ENCODE peak calls at places on chromosome 20, in ten cellular contexts. One of them, this sample, is unnamed.

GRCh38 chr20:18394363-18394762 is 72.5 kb downstream of the DZANK1 start:
- DNase-seq in uterus: no peak
- DNase-seq in T-helper 9 cell: no peak
- DNase-seq in NB4: no peak
- DNase-seq in Calu3: no peak
- DNase-seq in spleen: no peak
- DNase-seq in hypothalamus: no peak
- DNase-seq in NCI-H1417: no peak
- DNase-seq in T1000: no peak
- DNase-seq in HEK293T: no peak
- DNase-seq in this sample: no peak

GRCh38 chr20:12679456-12679855 is 329.3 kb upstream of the SPTLC3 start:
- DNase-seq in uterus: no peak
- DNase-seq in T-helper 9 cell: no peak
- DNase-seq in NB4: no peak
- DNase-seq in Calu3: no peak
- DNase-seq in spleen: no peak
- DNase-seq in hypothalamus: no peak
- DNase-seq in NCI-H1417: no peak
- DNase-seq in T1000: no peak
- DNase-seq in HEK293T: no peak
- DNase-seq in this sample: no peak

GRCh38 chr20:60785817-60786216 is 466.2 kb upstream of the CDH4 start:
- DNase-seq in uterus: no peak
- DNase-seq in T-helper 9 cell: no peak
- DNase-seq in NB4: no peak
- DNase-seq in Calu3: no peak
- DNase-seq in spleen: no peak
- DNase-seq in hypothalamus: no peak
- DNase-seq in NCI-H1417: no peak
- DNase-seq in T1000: no peak
- DNase-seq in HEK293T: no peak
- DNase-seq in this sample: no peak

GRCh38 chr20:49045440-49046086 is 549 bp upstream of the CSE1L start:
- DNase-seq in uterus: no peak
- DNase-seq in T-helper 9 cell: peak
- DNase-seq in NB4: peak
- DNase-seq in Calu3: no peak
- DNase-seq in spleen: peak
- DNase-seq in hypothalamus: no peak
- DNase-seq in NCI-H1417: no peak
- DNase-seq in T1000: no peak
- DNase-seq in HEK293T: no peak
- DNase-seq in this sample: no peak

GRCh38 chr20:48075591-48076174 is 290.4 kb upstream of the SULF2 start:
- DNase-seq in uterus: no peak
- DNase-seq in T-helper 9 cell: no peak
- DNase-seq in NB4: peak
- DNase-seq in Calu3: no peak
- DNase-seq in spleen: no peak
- DNase-seq in hypothalamus: no peak
- DNase-seq in NCI-H1417: no peak
- DNase-seq in T1000: no peak
- DNase-seq in HEK293T: no peak
- DNase-seq in this sample: no peak

GRCh38 chr20:52313335-52313963 is 121.9 kb upstream of the ZFP64 start:
- DNase-seq in uterus: no peak
- DNase-seq in T-helper 9 cell: no peak
- DNase-seq in NB4: no peak
- DNase-seq in Calu3: peak
- DNase-seq in spleen: no peak
- DNase-seq in hypothalamus: no peak
- DNase-seq in NCI-H1417: peak
- DNase-seq in T1000: no peak
- DNase-seq in HEK293T: peak
- DNase-seq in this sample: peak

GRCh38 chr20:43187476-43188233 is 2.1 kb downstream of the PTPRT start:
- DNase-seq in uterus: peak
- DNase-seq in T-helper 9 cell: peak
- DNase-seq in NB4: peak
- DNase-seq in Calu3: peak
- DNase-seq in spleen: peak
- DNase-seq in hypothalamus: peak
- DNase-seq in NCI-H1417: peak
- DNase-seq in T1000: peak
- DNase-seq in HEK293T: peak
- DNase-seq in this sample: peak

GRCh38 chr20:4516851-4517250 is 204.9 kb upstream of the PRND start:
- DNase-seq in uterus: no peak
- DNase-seq in T-helper 9 cell: no peak
- DNase-seq in NB4: no peak
- DNase-seq in Calu3: no peak
- DNase-seq in spleen: no peak
- DNase-seq in hypothalamus: no peak
- DNase-seq in NCI-H1417: no peak
- DNase-seq in T1000: no peak
- DNase-seq in HEK293T: no peak
- DNase-seq in this sample: no peak

GRCh38 chr20:41140226-41141133 is 3.1 kb downstream of the PLCG1 start:
- DNase-seq in uterus: no peak
- DNase-seq in T-helper 9 cell: no peak
- DNase-seq in NB4: no peak
- DNase-seq in Calu3: no peak
- DNase-seq in spleen: no peak
- DNase-seq in hypothalamus: no peak
- DNase-seq in NCI-H1417: no peak
- DNase-seq in T1000: no peak
- DNase-seq in HEK293T: no peak
- DNase-seq in this sample: no peak

GRCh38 chr20:25360631-25361286 is 29.9 kb downstream of the ABHD12 start:
- DNase-seq in uterus: no peak
- DNase-seq in T-helper 9 cell: no peak
- DNase-seq in NB4: peak
- DNase-seq in Calu3: no peak
- DNase-seq in spleen: no peak
- DNase-seq in hypothalamus: no peak
- DNase-seq in NCI-H1417: no peak
- DNase-seq in T1000: no peak
- DNase-seq in HEK293T: no peak
- DNase-seq in this sample: no peak

GRCh38 chr20:63895202-63895885 is 418 bp downstream of the DNAJC5 start:
- DNase-seq in uterus: no peak
- DNase-seq in T-helper 9 cell: no peak
- DNase-seq in NB4: no peak
- DNase-seq in Calu3: no peak
- DNase-seq in spleen: peak
- DNase-seq in hypothalamus: no peak
- DNase-seq in NCI-H1417: peak
- DNase-seq in T1000: no peak
- DNase-seq in HEK293T: no peak
- DNase-seq in this sample: no peak

GRCh38 chr20:3764659-3765058 is 2.9 kb downstream of the ADISSP start:
- DNase-seq in uterus: no peak
- DNase-seq in T-helper 9 cell: no peak
- DNase-seq in NB4: no peak
- DNase-seq in Calu3: no peak
- DNase-seq in spleen: no peak
- DNase-seq in hypothalamus: no peak
- DNase-seq in NCI-H1417: no peak
- DNase-seq in T1000: no peak
- DNase-seq in HEK293T: no peak
- DNase-seq in this sample: no peak

GRCh38 chr20:44422083-44422482 is 53.6 kb upstream of the TTPAL start:
- DNase-seq in uterus: no peak
- DNase-seq in T-helper 9 cell: no peak
- DNase-seq in NB4: peak
- DNase-seq in Calu3: no peak
- DNase-seq in spleen: no peak
- DNase-seq in hypothalamus: no peak
- DNase-seq in NCI-H1417: no peak
- DNase-seq in T1000: peak
- DNase-seq in HEK293T: no peak
- DNase-seq in this sample: no peak

GRCh38 chr20:35601021-35601973 is 14.3 kb upstream of the SPAG4 start:
- DNase-seq in uterus: peak
- DNase-seq in T-helper 9 cell: peak
- DNase-seq in NB4: peak
- DNase-seq in Calu3: no peak
- DNase-seq in spleen: peak
- DNase-seq in hypothalamus: no peak
- DNase-seq in NCI-H1417: peak
- DNase-seq in T1000: peak
- DNase-seq in HEK293T: peak
- DNase-seq in this sample: no peak

GRCh38 chr20:5528719-5529256 is 212.0 kb upstream of the PROKR2 start:
- DNase-seq in uterus: peak
- DNase-seq in T-helper 9 cell: peak
- DNase-seq in NB4: peak
- DNase-seq in Calu3: peak
- DNase-seq in spleen: peak
- DNase-seq in hypothalamus: no peak
- DNase-seq in NCI-H1417: peak
- DNase-seq in T1000: peak
- DNase-seq in HEK293T: peak
- DNase-seq in this sample: peak

GRCh38 chr20:20327756-20328155 is 40.1 kb upstream of the INSM1 start:
- DNase-seq in uterus: no peak
- DNase-seq in T-helper 9 cell: no peak
- DNase-seq in NB4: no peak
- DNase-seq in Calu3: no peak
- DNase-seq in spleen: no peak
- DNase-seq in hypothalamus: no peak
- DNase-seq in NCI-H1417: no peak
- DNase-seq in T1000: no peak
- DNase-seq in HEK293T: no peak
- DNase-seq in this sample: no peak

GRCh38 chr20:15220009-15220656 is 882.7 kb upstream of the FLRT3 start:
- DNase-seq in uterus: no peak
- DNase-seq in T-helper 9 cell: no peak
- DNase-seq in NB4: no peak
- DNase-seq in Calu3: no peak
- DNase-seq in spleen: no peak
- DNase-seq in hypothalamus: no peak
- DNase-seq in NCI-H1417: no peak
- DNase-seq in T1000: no peak
- DNase-seq in HEK293T: no peak
- DNase-seq in this sample: no peak

GRCh38 chr20:20334489-20334888 is 33.4 kb upstream of the INSM1 start:
- DNase-seq in uterus: no peak
- DNase-seq in T-helper 9 cell: no peak
- DNase-seq in NB4: no peak
- DNase-seq in Calu3: no peak
- DNase-seq in spleen: no peak
- DNase-seq in hypothalamus: no peak
- DNase-seq in NCI-H1417: no peak
- DNase-seq in T1000: no peak
- DNase-seq in HEK293T: no peak
- DNase-seq in this sample: no peak

GRCh38 chr20:561437-562231 is 18.0 kb upstream of the CSNK2A1 start:
- DNase-seq in uterus: peak
- DNase-seq in T-helper 9 cell: peak
- DNase-seq in NB4: peak
- DNase-seq in Calu3: peak
- DNase-seq in spleen: no peak
- DNase-seq in hypothalamus: no peak
- DNase-seq in NCI-H1417: peak
- DNase-seq in T1000: no peak
- DNase-seq in HEK293T: peak
- DNase-seq in this sample: peak

GRCh38 chr20:17762873-17763557 is 63.2 kb downstream of the BANF2 start:
- DNase-seq in uterus: no peak
- DNase-seq in T-helper 9 cell: no peak
- DNase-seq in NB4: no peak
- DNase-seq in Calu3: no peak
- DNase-seq in spleen: no peak
- DNase-seq in hypothalamus: no peak
- DNase-seq in NCI-H1417: no peak
- DNase-seq in T1000: no peak
- DNase-seq in HEK293T: no peak
- DNase-seq in this sample: no peak

GRCh38 chr20:55160022-55160421 is 684.6 kb downstream of the DOK5 start:
- DNase-seq in uterus: no peak
- DNase-seq in T-helper 9 cell: no peak
- DNase-seq in NB4: no peak
- DNase-seq in Calu3: no peak
- DNase-seq in spleen: no peak
- DNase-seq in hypothalamus: no peak
- DNase-seq in NCI-H1417: no peak
- DNase-seq in T1000: peak
- DNase-seq in HEK293T: no peak
- DNase-seq in this sample: no peak

GRCh38 chr20:38260378-38261053 is at the start of gene KIAA1755:
- DNase-seq in uterus: peak
- DNase-seq in T-helper 9 cell: no peak
- DNase-seq in NB4: no peak
- DNase-seq in Calu3: no peak
- DNase-seq in spleen: no peak
- DNase-seq in hypothalamus: peak
- DNase-seq in NCI-H1417: peak
- DNase-seq in T1000: no peak
- DNase-seq in HEK293T: no peak
- DNase-seq in this sample: no peak

GRCh38 chr20:10111144-10111771 is 76.5 kb downstream of the ANKEF1 start:
- DNase-seq in uterus: no peak
- DNase-seq in T-helper 9 cell: no peak
- DNase-seq in NB4: no peak
- DNase-seq in Calu3: no peak
- DNase-seq in spleen: no peak
- DNase-seq in hypothalamus: no peak
- DNase-seq in NCI-H1417: peak
- DNase-seq in T1000: no peak
- DNase-seq in HEK293T: no peak
- DNase-seq in this sample: no peak

GRCh38 chr20:25346349-25346748 is 44.3 kb downstream of the ABHD12 start:
- DNase-seq in uterus: no peak
- DNase-seq in T-helper 9 cell: no peak
- DNase-seq in NB4: no peak
- DNase-seq in Calu3: no peak
- DNase-seq in spleen: no peak
- DNase-seq in hypothalamus: no peak
- DNase-seq in NCI-H1417: no peak
- DNase-seq in T1000: no peak
- DNase-seq in HEK293T: no peak
- DNase-seq in this sample: no peak

GRCh38 chr20:1894471-1894950 is 696 bp upstream of the SIRPA start:
- DNase-seq in uterus: peak
- DNase-seq in T-helper 9 cell: no peak
- DNase-seq in NB4: peak
- DNase-seq in Calu3: peak
- DNase-seq in spleen: peak
- DNase-seq in hypothalamus: peak
- DNase-seq in NCI-H1417: peak
- DNase-seq in T1000: peak
- DNase-seq in HEK293T: peak
- DNase-seq in this sample: no peak